ENCODE peak calls at places on chromosome 13, in seven cellular contexts. Q is LoVo; G is stimulated activated CD4-positive, alpha-beta T cell treated with anti-CD3 and anti-CD28 coated beads, Interleukin-15, amount 100 ng/mL, for 48 hours; O is kidney glomerular epithelial cell; U is cardiac muscle cell; R is body of pancreas; W is WERI-Rb-1. V is an unnamed sample.

GRCh38 chr13:103466761-103467160 is 400.5 kb upstream of the SLC10A2 start:
- DNase-seq in Q (no peak), G (no peak), O (no peak), U (no peak), R (no peak), W (no peak), V (no peak)

GRCh38 chr13:33999830-34000605 is 182.1 kb downstream of the RFC3 start:
- DNase-seq in Q (peak; percentile 3), G (no peak), O (no peak), U (no peak), R (no peak), W (no peak), V (no peak)

GRCh38 chr13:41643502-41643901 is 186.2 kb downstream of the RGCC start:
- DNase-seq in Q (no peak), G (no peak), O (no peak), U (no peak), R (no peak), W (no peak), V (no peak)

GRCh38 chr13:23020246-23020843 is 160.4 kb upstream of the SGCG start:
- DNase-seq in Q (peak; percentile 49), G (peak; percentile 1), O (peak; percentile 67), U (peak; percentile 61), R (peak; percentile 52), W (peak; percentile 57), V (no peak)

GRCh38 chr13:109100705-109101104 is 471.3 kb downstream of the MYO16 start:
- DNase-seq in Q (peak; percentile 35), G (no peak), O (peak; percentile 2), U (no peak), R (no peak), W (no peak), V (no peak)

GRCh38 chr13:94419304-94419943 is 60.1 kb downstream of the DCT start:
- DNase-seq in Q (no peak), G (peak; percentile 26), O (no peak), U (no peak), R (no peak), W (no peak), V (no peak)

GRCh38 chr13:99086149-99086868 is 108.4 kb upstream of the DOCK9 start:
- DNase-seq in Q (peak; percentile 55), G (peak; percentile 59), O (peak; percentile 11), U (peak; percentile 77), R (peak; percentile 62), W (peak; percentile 70), V (peak; percentile 71)

GRCh38 chr13:105587786-105588185 is 947.7 kb downstream of the EFNB2 start:
- DNase-seq in Q (no peak), G (no peak), O (peak; percentile 9), U (no peak), R (no peak), W (no peak), V (no peak)

GRCh38 chr13:77544365-77544764 is 8.9 kb downstream of the SCEL start:
- DNase-seq in Q (no peak), G (no peak), O (no peak), U (peak; percentile 14), R (peak; percentile 65), W (no peak), V (peak; percentile 56)

GRCh38 chr13:38381840-38382239 is 32.2 kb downstream of the UFM1 start:
- DNase-seq in Q (no peak), G (no peak), O (no peak), U (no peak), R (no peak), W (no peak), V (no peak)

GRCh38 chr13:20901668-20902437 is 693 bp downstream of the XPO4 start:
- DNase-seq in Q (peak; percentile 31), G (peak; percentile 5), O (peak; percentile 11), U (peak; percentile 74), R (peak; percentile 34), W (peak; percentile 88), V (peak; percentile 52)

GRCh38 chr13:112064222-112064621 is 2.7 kb upstream of the SOX1 start:
- DNase-seq in Q (no peak), G (no peak), O (no peak), U (no peak), R (no peak), W (no peak), V (no peak)

GRCh38 chr13:29954082-29955043 is 103.9 kb upstream of the UBL3 start:
- DNase-seq in Q (no peak), G (peak; percentile 36), O (no peak), U (no peak), R (no peak), W (no peak), V (peak; percentile 76)

GRCh38 chr13:33279898-33280549 is 5.5 kb downstream of the STARD13 start:
- DNase-seq in Q (peak; percentile 79), G (no peak), O (peak; percentile 95), U (no peak), R (no peak), W (no peak), V (no peak)

GRCh38 chr13:30119476-30119875 is 187.9 kb downstream of the KATNAL1 start:
- DNase-seq in Q (no peak), G (no peak), O (no peak), U (no peak), R (no peak), W (no peak), V (no peak)

GRCh38 chr13:42420304-42420703 is 148.4 kb downstream of the AKAP11 start:
- DNase-seq in Q (no peak), G (peak; percentile 43), O (no peak), U (no peak), R (no peak), W (no peak), V (no peak)

GRCh38 chr13:18236528-18236815 is 945.2 kb downstream of the TUBA3C start:
- DNase-seq in Q (no peak), G (no peak), O (no peak), U (no peak), R (no peak), W (no peak), V (no peak)

GRCh38 chr13:101341464-101341863 is 74.8 kb downstream of the NALCN start:
- DNase-seq in Q (no peak), G (no peak), O (no peak), U (no peak), R (no peak), W (no peak), V (no peak)

GRCh38 chr13:99686157-99686572 is 184.9 kb downstream of the TM9SF2 start:
- DNase-seq in Q (no peak), G (no peak), O (no peak), U (peak; percentile 84), R (peak; percentile 62), W (no peak), V (no peak)

GRCh38 chr13:42275098-42275471 is 3.1 kb downstream of the AKAP11 start:
- DNase-seq in Q (no peak), G (no peak), O (no peak), U (no peak), R (peak; percentile 12), W (no peak), V (no peak)

GRCh38 chr13:110866491-110867170 is 48.2 kb downstream of the ANKRD10 start:
- DNase-seq in Q (no peak), G (no peak), O (no peak), U (no peak), R (no peak), W (no peak), V (no peak)

GRCh38 chr13:52070929-52071523 is 46.5 kb downstream of the UTP14C start:
- DNase-seq in Q (no peak), G (peak; percentile 12), O (peak; percentile 8), U (no peak), R (no peak), W (peak; percentile 21), V (no peak)

GRCh38 chr13:50678464-50679162 is 164.9 kb downstream of the DLEU7 start:
- DNase-seq in Q (peak; percentile 30), G (no peak), O (no peak), U (no peak), R (no peak), W (no peak), V (no peak)

GRCh38 chr13:75180805-75181455 is 301.0 kb downstream of the TBC1D4 start:
- DNase-seq in Q (no peak), G (no peak), O (peak; percentile 47), U (no peak), R (no peak), W (no peak), V (no peak)

V was measured in left lobe of liver.